ENCODE peak calls at places on chromosomes 7 and 10, in ten cellular contexts. One of them, this sample, is unnamed.

GRCh38 chr7:739455-739963 is 12.4 kb upstream of the PRKAR1B start:
- DNase-seq in nephron progenitor cell: no peak
- DNase-seq in B cell: no peak
- DNase-seq in lung: no peak
- DNase-seq in OCI-LY7: no peak
- DNase-seq in GM12865: no peak
- DNase-seq in cardiac fibroblast: no peak
- DNase-seq in AG09309: no peak
- DNase-seq in left ventricle myocardium inferior: no peak
- DNase-seq in endothelial cell: no peak
- DNase-seq in this sample: no peak

GRCh38 chr10:80599424-80599847 is 61.7 kb downstream of the SH2D4B start:
- DNase-seq in left ventricle myocardium inferior: peak
- DNase-seq in AG09309: no peak
- DNase-seq in cardiac fibroblast: peak
- DNase-seq in OCI-LY7: peak
- DNase-seq in nephron progenitor cell: peak
- DNase-seq in GM12865: peak
- DNase-seq in B cell: no peak
- DNase-seq in endothelial cell: peak
- DNase-seq in lung: peak
- DNase-seq in this sample: peak

GRCh38 chr7:158647475-158647792 is 57.2 kb downstream of the NCAPG2 start:
- DNase-seq in GM12865: no peak
- DNase-seq in left ventricle myocardium inferior: no peak
- DNase-seq in OCI-LY7: no peak
- DNase-seq in B cell: no peak
- DNase-seq in cardiac fibroblast: no peak
- DNase-seq in AG09309: no peak
- DNase-seq in endothelial cell: no peak
- DNase-seq in lung: no peak
- DNase-seq in nephron progenitor cell: no peak
- DNase-seq in this sample: no peak

GRCh38 chr7:149005427-149006344 is 22.6 kb downstream of the PDIA4 start:
- DNase-seq in B cell: peak
- DNase-seq in OCI-LY7: peak
- DNase-seq in lung: peak
- DNase-seq in endothelial cell: peak
- DNase-seq in cardiac fibroblast: peak
- DNase-seq in left ventricle myocardium inferior: peak
- DNase-seq in nephron progenitor cell: peak
- DNase-seq in AG09309: no peak
- DNase-seq in GM12865: peak
- DNase-seq in this sample: peak

GRCh38 chr7:23645822-23646221 is 34.2 kb upstream of the FAM221A start:
- DNase-seq in GM12865: no peak
- DNase-seq in left ventricle myocardium inferior: no peak
- DNase-seq in nephron progenitor cell: no peak
- DNase-seq in lung: no peak
- DNase-seq in endothelial cell: no peak
- DNase-seq in AG09309: no peak
- DNase-seq in cardiac fibroblast: no peak
- DNase-seq in B cell: no peak
- DNase-seq in OCI-LY7: no peak
- DNase-seq in this sample: no peak

GRCh38 chr7:4745971-4746919 is 29.2 kb upstream of the AP5Z1 start:
- DNase-seq in cardiac fibroblast: peak
- DNase-seq in B cell: no peak
- DNase-seq in lung: no peak
- DNase-seq in endothelial cell: no peak
- DNase-seq in left ventricle myocardium inferior: no peak
- DNase-seq in AG09309: peak
- DNase-seq in nephron progenitor cell: no peak
- DNase-seq in OCI-LY7: peak
- DNase-seq in GM12865: peak
- DNase-seq in this sample: no peak

GRCh38 chr7:55065511-55066229 is 46.9 kb downstream of the EGFR start:
- DNase-seq in OCI-LY7: no peak
- DNase-seq in cardiac fibroblast: peak
- DNase-seq in nephron progenitor cell: peak
- DNase-seq in left ventricle myocardium inferior: no peak
- DNase-seq in AG09309: no peak
- DNase-seq in GM12865: peak
- DNase-seq in lung: no peak
- DNase-seq in endothelial cell: no peak
- DNase-seq in B cell: no peak
- DNase-seq in this sample: no peak

GRCh38 chr7:127504715-127505114 is 80.7 kb downstream of the GCC1 start:
- DNase-seq in left ventricle myocardium inferior: peak
- DNase-seq in AG09309: no peak
- DNase-seq in OCI-LY7: peak
- DNase-seq in nephron progenitor cell: peak
- DNase-seq in cardiac fibroblast: peak
- DNase-seq in B cell: no peak
- DNase-seq in GM12865: peak
- DNase-seq in endothelial cell: peak
- DNase-seq in lung: no peak
- DNase-seq in this sample: no peak

GRCh38 chr10:90174531-90174930 is 473.1 kb downstream of the KIF20B start:
- DNase-seq in OCI-LY7: no peak
- DNase-seq in AG09309: no peak
- DNase-seq in GM12865: no peak
- DNase-seq in left ventricle myocardium inferior: no peak
- DNase-seq in endothelial cell: no peak
- DNase-seq in cardiac fibroblast: no peak
- DNase-seq in B cell: no peak
- DNase-seq in lung: no peak
- DNase-seq in nephron progenitor cell: no peak
- DNase-seq in this sample: no peak

GRCh38 chr7:73718438-73718881 is 1.0 kb downstream of the STX1A start:
- DNase-seq in endothelial cell: no peak
- DNase-seq in OCI-LY7: no peak
- DNase-seq in cardiac fibroblast: no peak
- DNase-seq in AG09309: no peak
- DNase-seq in left ventricle myocardium inferior: no peak
- DNase-seq in GM12865: no peak
- DNase-seq in lung: no peak
- DNase-seq in nephron progenitor cell: no peak
- DNase-seq in B cell: no peak
- DNase-seq in this sample: peak

GRCh38 chr7:155643804-155644177 is 670 bp upstream of the RBM33 start:
- DNase-seq in nephron progenitor cell: peak
- DNase-seq in AG09309: no peak
- DNase-seq in lung: no peak
- DNase-seq in GM12865: no peak
- DNase-seq in OCI-LY7: no peak
- DNase-seq in left ventricle myocardium inferior: no peak
- DNase-seq in B cell: no peak
- DNase-seq in cardiac fibroblast: no peak
- DNase-seq in endothelial cell: no peak
- DNase-seq in this sample: peak

GRCh38 chr10:7853226-7853891 is 35.1 kb downstream of the TAF3 start:
- DNase-seq in cardiac fibroblast: no peak
- DNase-seq in endothelial cell: no peak
- DNase-seq in AG09309: no peak
- DNase-seq in B cell: no peak
- DNase-seq in GM12865: no peak
- DNase-seq in nephron progenitor cell: no peak
- DNase-seq in left ventricle myocardium inferior: no peak
- DNase-seq in OCI-LY7: no peak
- DNase-seq in lung: no peak
- DNase-seq in this sample: no peak

GRCh38 chr10:23523251-23523650 is 84.4 kb downstream of the OTUD1 start:
- DNase-seq in endothelial cell: no peak
- DNase-seq in AG09309: no peak
- DNase-seq in B cell: no peak
- DNase-seq in lung: no peak
- DNase-seq in nephron progenitor cell: no peak
- DNase-seq in GM12865: no peak
- DNase-seq in left ventricle myocardium inferior: no peak
- DNase-seq in OCI-LY7: no peak
- DNase-seq in cardiac fibroblast: no peak
- DNase-seq in this sample: no peak
- TF ChIP-seq CTCF in endothelial cell: no peak
- TF ChIP-seq CTCF in AG09309: no peak
- TF ChIP-seq CTCF in B cell: no peak
- TF ChIP-seq CTCF in lung: no peak
- TF ChIP-seq CTCF in nephron progenitor cell: no peak
- TF ChIP-seq CTCF in GM12865: peak
- TF ChIP-seq CTCF in left ventricle myocardium inferior: no peak
- TF ChIP-seq CTCF in OCI-LY7: peak
- TF ChIP-seq CTCF in cardiac fibroblast: no peak
- TF ChIP-seq CTCF in this sample: no peak

DNA sequence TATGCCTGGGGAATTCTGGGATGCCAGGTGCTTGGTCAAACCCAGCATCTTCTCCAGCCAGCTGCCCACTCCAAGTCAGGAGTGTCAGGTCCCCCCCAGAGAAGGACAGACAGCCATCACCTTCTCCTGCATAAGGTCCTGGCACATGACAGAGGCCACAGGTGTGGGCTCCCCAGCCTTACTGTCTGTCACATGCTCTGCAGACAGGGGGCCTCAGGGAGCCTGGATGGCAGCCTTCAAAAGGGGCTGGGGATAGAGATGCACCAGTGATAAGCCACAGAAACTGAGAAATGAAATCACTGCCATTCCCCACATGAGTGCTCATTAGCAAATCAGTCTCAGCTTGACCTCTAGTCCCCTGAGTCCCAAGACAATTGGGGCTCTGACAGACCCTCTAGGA is 72.9 kb downstream of the PLXNA4 start:
- DNase-seq in endothelial cell: no peak
- DNase-seq in cardiac fibroblast: no peak
- DNase-seq in OCI-LY7: no peak
- DNase-seq in AG09309: no peak
- DNase-seq in nephron progenitor cell: no peak
- DNase-seq in GM12865: peak
- DNase-seq in lung: no peak
- DNase-seq in left ventricle myocardium inferior: no peak
- DNase-seq in B cell: no peak
- DNase-seq in this sample: no peak
- TF ChIP-seq CTCF in endothelial cell: no peak
- TF ChIP-seq CTCF in cardiac fibroblast: no peak
- TF ChIP-seq CTCF in OCI-LY7: no peak
- TF ChIP-seq CTCF in AG09309: no peak
- TF ChIP-seq CTCF in nephron progenitor cell: no peak
- TF ChIP-seq CTCF in GM12865: peak
- TF ChIP-seq CTCF in lung: no peak
- TF ChIP-seq CTCF in left ventricle myocardium inferior: no peak
- TF ChIP-seq CTCF in B cell: no peak
- TF ChIP-seq CTCF in this sample: peak

GRCh38 chr7:2244404-2244803 is 2.4 kb downstream of the NUDT1 start:
- DNase-seq in left ventricle myocardium inferior: no peak
- DNase-seq in endothelial cell: no peak
- DNase-seq in cardiac fibroblast: no peak
- DNase-seq in nephron progenitor cell: no peak
- DNase-seq in AG09309: no peak
- DNase-seq in GM12865: no peak
- DNase-seq in B cell: no peak
- DNase-seq in lung: no peak
- DNase-seq in OCI-LY7: no peak
- DNase-seq in this sample: no peak

GRCh38 chr7:2249744-2250323 is 7.8 kb downstream of the NUDT1 start:
- DNase-seq in OCI-LY7: no peak
- DNase-seq in endothelial cell: no peak
- DNase-seq in nephron progenitor cell: no peak
- DNase-seq in AG09309: no peak
- DNase-seq in left ventricle myocardium inferior: no peak
- DNase-seq in cardiac fibroblast: no peak
- DNase-seq in B cell: no peak
- DNase-seq in lung: no peak
- DNase-seq in GM12865: no peak
- DNase-seq in this sample: no peak

GRCh38 chr7:2248984-2249694 is 7.1 kb downstream of the NUDT1 start:
- DNase-seq in lung: peak
- DNase-seq in endothelial cell: no peak
- DNase-seq in left ventricle myocardium inferior: peak
- DNase-seq in AG09309: peak
- DNase-seq in GM12865: peak
- DNase-seq in OCI-LY7: no peak
- DNase-seq in cardiac fibroblast: peak
- DNase-seq in B cell: no peak
- DNase-seq in nephron progenitor cell: no peak
- DNase-seq in this sample: no peak

GRCh38 chr7:2245883-2246679 is 4.1 kb downstream of the NUDT1 start:
- DNase-seq in GM12865: no peak
- DNase-seq in endothelial cell: no peak
- DNase-seq in AG09309: no peak
- DNase-seq in cardiac fibroblast: no peak
- DNase-seq in OCI-LY7: no peak
- DNase-seq in lung: no peak
- DNase-seq in B cell: no peak
- DNase-seq in nephron progenitor cell: no peak
- DNase-seq in left ventricle myocardium inferior: peak
- DNase-seq in this sample: no peak

GRCh38 chr7:2247141-2247985 is 5.3 kb downstream of the NUDT1 start:
- DNase-seq in left ventricle myocardium inferior: no peak
- DNase-seq in GM12865: peak
- DNase-seq in lung: no peak
- DNase-seq in cardiac fibroblast: no peak
- DNase-seq in endothelial cell: peak
- DNase-seq in OCI-LY7: peak
- DNase-seq in AG09309: no peak
- DNase-seq in nephron progenitor cell: peak
- DNase-seq in B cell: no peak
- DNase-seq in this sample: peak
- TF ChIP-seq CTCF in left ventricle myocardium inferior: peak
- TF ChIP-seq CTCF in GM12865: peak
- TF ChIP-seq CTCF in lung: no peak
- TF ChIP-seq CTCF in cardiac fibroblast: peak
- TF ChIP-seq CTCF in endothelial cell: peak
- TF ChIP-seq CTCF in OCI-LY7: peak
- TF ChIP-seq CTCF in AG09309: peak
- TF ChIP-seq CTCF in nephron progenitor cell: peak
- TF ChIP-seq CTCF in B cell: peak
- TF ChIP-seq CTCF in this sample: peak

GRCh38 chr7:51005074-51005473 is 222.4 kb upstream of the GRB10 start:
- DNase-seq in OCI-LY7: no peak
- DNase-seq in endothelial cell: no peak
- DNase-seq in B cell: no peak
- DNase-seq in nephron progenitor cell: no peak
- DNase-seq in GM12865: no peak
- DNase-seq in lung: no peak
- DNase-seq in cardiac fibroblast: no peak
- DNase-seq in left ventricle myocardium inferior: no peak
- DNase-seq in AG09309: no peak
- DNase-seq in this sample: no peak

GRCh38 chr7:51006483-51007235 is 224.0 kb upstream of the GRB10 start:
- DNase-seq in AG09309: no peak
- DNase-seq in GM12865: no peak
- DNase-seq in cardiac fibroblast: no peak
- DNase-seq in left ventricle myocardium inferior: no peak
- DNase-seq in nephron progenitor cell: no peak
- DNase-seq in lung: peak
- DNase-seq in B cell: no peak
- DNase-seq in OCI-LY7: no peak
- DNase-seq in endothelial cell: no peak
- DNase-seq in this sample: no peak

DNA sequence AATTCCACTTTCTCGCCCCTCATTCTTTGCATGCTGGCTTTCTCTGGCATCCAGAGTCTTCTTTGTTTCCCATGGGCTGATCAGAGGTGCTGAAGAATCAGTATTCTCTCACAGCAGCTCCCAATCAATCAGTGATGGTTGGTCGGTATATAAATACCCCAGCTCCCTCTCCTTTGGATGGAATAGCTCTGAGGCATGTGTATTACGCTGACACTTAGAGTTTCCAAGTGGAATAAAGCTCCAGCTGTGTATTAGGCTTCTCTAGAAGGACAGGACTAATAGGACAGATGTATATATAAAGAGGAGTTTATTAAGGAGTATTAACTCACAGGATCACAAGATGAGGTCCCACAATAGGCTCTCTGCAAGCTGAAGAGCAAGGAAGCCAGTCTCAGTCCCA is 218.3 kb upstream of the GRB10 start:
- DNase-seq in GM12865: no peak
- DNase-seq in B cell: no peak
- DNase-seq in endothelial cell: no peak
- DNase-seq in lung: no peak
- DNase-seq in nephron progenitor cell: no peak
- DNase-seq in cardiac fibroblast: peak
- DNase-seq in AG09309: no peak
- DNase-seq in OCI-LY7: no peak
- DNase-seq in left ventricle myocardium inferior: no peak
- DNase-seq in this sample: no peak
- TF ChIP-seq CTCF in GM12865: no peak
- TF ChIP-seq CTCF in B cell: no peak
- TF ChIP-seq CTCF in endothelial cell: no peak
- TF ChIP-seq CTCF in lung: no peak
- TF ChIP-seq CTCF in nephron progenitor cell: no peak
- TF ChIP-seq CTCF in cardiac fibroblast: peak
- TF ChIP-seq CTCF in AG09309: no peak
- TF ChIP-seq CTCF in OCI-LY7: peak
- TF ChIP-seq CTCF in left ventricle myocardium inferior: peak
- TF ChIP-seq CTCF in this sample: no peak